ENCODE peak calls at places on chromosomes 16 and 17, in eight cellular contexts. I is NCI-H187 treated with DMSO at 0.1 percent for 48 hours; Z is H7; H is head of caudate nucleus; P is SIG-M5; F is activated T-cell treated with anti-CD3 and anti-CD28 coated beads, Interleukin-2, amount 50 U/mL, for 24 hours; E is NCI-H2081; W is heart right ventricle. N is an unnamed sample.

GRCh38 chr17:41058741-41059140 is 1.2 kb downstream of the KRTAP2-3 start:
- DNase-seq in H (no peak), E (no peak), Z (no peak), F (no peak), W (no peak), P (no peak), I (no peak), N (no peak)

GRCh38 chr17:69503711-69504110 is 89.2 kb downstream of the MAP2K6 start:
- DNase-seq in P (no peak), F (no peak), I (no peak), W (no peak), Z (no peak), H (no peak), E (no peak), N (no peak)

GRCh38 chr16:4333308-4333638 is 17.4 kb downstream of the GLIS2 start:
- DNase-seq in Z (no peak), H (no peak), W (no peak), F (no peak), P (no peak), I (no peak), E (no peak), N (no peak)

GRCh38 chr17:57338257-57338919 is 82.1 kb downstream of the MSI2 start:
- DNase-seq in F (peak), I (no peak), H (no peak), Z (peak), P (peak), E (no peak), W (no peak), N (no peak)

GRCh38 chr17:80698297-80698696 is 153.7 kb downstream of the RPTOR start:
- DNase-seq in P (no peak), E (no peak), Z (peak), F (no peak), H (no peak), W (no peak), I (no peak), N (no peak)

GRCh38 chr16:70453891-70454220 is 539 bp upstream of the FCSK start:
- DNase-seq in H (no peak), E (no peak), Z (peak), I (no peak), P (no peak), F (no peak), W (no peak), N (no peak)

GRCh38 chr17:66547170-66547865 is 244.9 kb downstream of the PRKCA start:
- DNase-seq in Z (no peak), E (no peak), W (no peak), H (no peak), F (no peak), I (no peak), P (no peak), N (no peak)

GRCh38 chr16:57475711-57476339 is 10.5 kb downstream of the DOK4 start:
- DNase-seq in E (no peak), F (peak), Z (peak), H (no peak), W (no peak), I (no peak), P (no peak), N (peak)

GRCh38 chr16:57949595-57950238 is 21.2 kb downstream of the CNGB1 start:
- DNase-seq in P (no peak), Z (no peak), W (no peak), I (no peak), E (no peak), H (no peak), F (no peak), N (no peak)

GRCh38 chr16:86681440-86681838 is 103.1 kb downstream of the FOXL1 start:
- DNase-seq in H (peak), I (no peak), Z (no peak), W (peak), P (no peak), E (no peak), F (no peak), N (no peak)

GRCh38 chr16:11316331-11317015 is 28.8 kb upstream of the RMI2 start:
- DNase-seq in Z (peak), I (no peak), E (no peak), P (no peak), F (no peak), W (no peak), H (no peak), N (peak)

GRCh38 chr17:57597531-57598453 is 147.3 kb downstream of the CCDC182 start:
- DNase-seq in W (peak), E (peak), I (peak), P (no peak), F (no peak), H (peak), Z (peak), N (peak)

GRCh38 chr17:37483311-37484039 is 6.2 kb upstream of the DUSP14 start:
- DNase-seq in E (no peak), P (no peak), Z (peak), H (peak), F (no peak), W (no peak), I (no peak), N (no peak)

GRCh38 chr16:10390867-10391266 is 5.0 kb downstream of the ATF7IP2 start:
- DNase-seq in W (no peak), E (no peak), F (no peak), I (no peak), Z (no peak), P (no peak), H (no peak), N (no peak)

GRCh38 chr17:74842599-74843351 is 16.9 kb downstream of the GRIN2C start:
- DNase-seq in H (peak), W (peak), I (no peak), E (peak), F (no peak), Z (peak), P (no peak), N (peak)